ENCODE peak calls at places on chromosome 20, in six cellular contexts. A is HepG2, E is K562, M is H1, Z is GM12878, J is GM12891. K is an unnamed sample.

GRCh38 chr20:25532015-25532751 is 53.1 kb downstream of the NINL start:
- DNase-seq in M (peak), E (peak), Z (no peak), J (no peak), A (peak), K (no peak)

GRCh38 chr20:34084227-34084923 is 27.7 kb downstream of the EIF2S2 start:
- DNase-seq in Z (no peak), J (no peak), E (no peak), M (no peak), A (no peak), K (no peak)

GRCh38 chr20:52991783-52992182 is 19.6 kb downstream of the TSHZ2 start:
- DNase-seq in Z (no peak), E (no peak), M (no peak), A (no peak), J (no peak), K (no peak)

GRCh38 chr20:44001667-44002596 is 87.3 kb downstream of the TOX2 start:
- DNase-seq in A (no peak), M (no peak), E (no peak), Z (peak), J (no peak), K (peak)

GRCh38 chr20:46784450-46785127 is 75.1 kb downstream of the SLC2A10 start:
- DNase-seq in J (no peak), M (no peak), A (peak), E (no peak), Z (no peak), K (no peak)

GRCh38 chr20:45782890-45783289 is 8.8 kb downstream of the WFDC3 start:
- DNase-seq in Z (no peak), J (no peak), E (no peak), M (no peak), A (no peak), K (no peak)

GRCh38 chr20:10040070-10040970 is 5.5 kb downstream of the ANKEF1 start:
- DNase-seq in E (no peak), A (peak), Z (no peak), J (no peak), M (no peak), K (no peak)

GRCh38 chr20:21437816-21438215 is 40.5 kb upstream of the NKX2-4 start:
- DNase-seq in M (no peak), A (no peak), E (no peak), Z (no peak), J (no peak), K (no peak)

GRCh38 chr20:49661560-49662329 is 51.9 kb downstream of the B4GALT5 start:
- DNase-seq in M (no peak), Z (peak), J (no peak), E (no peak), A (peak), K (no peak)

GRCh38 chr20:4925842-4926530 is 75.3 kb downstream of the SLC23A2 start:
- DNase-seq in A (no peak), E (no peak), Z (no peak), J (no peak), M (no peak), K (no peak)

GRCh38 chr20:3784226-3784853 is 2.2 kb downstream of the CENPB start:
- DNase-seq in E (no peak), J (no peak), Z (no peak), M (no peak), A (no peak), K (no peak)

GRCh38 chr20:45874576-45874975 is 6.5 kb upstream of the ZSWIM1 start:
- DNase-seq in J (no peak), E (no peak), A (no peak), Z (no peak), M (no peak), K (no peak)

GRCh38 chr20:20843982-20844381 is 131.5 kb upstream of the RALGAPA2 start:
- DNase-seq in A (no peak), M (no peak), Z (no peak), J (no peak), E (peak), K (no peak)

GRCh38 chr20:39533858-39534257 is 571.7 kb downstream of the DHX35 start:
- DNase-seq in J (no peak), Z (no peak), A (no peak), M (no peak), E (no peak), K (no peak)

GRCh38 chr20:49607568-49607967 is 39.6 kb upstream of the PTGIS start:
- DNase-seq in A (no peak), M (no peak), Z (no peak), E (no peak), J (no peak), K (no peak)

GRCh38 chr20:62055106-62055861 is 10.4 kb downstream of the TAF4 start:
- DNase-seq in Z (no peak), A (no peak), E (no peak), M (no peak), J (no peak), K (no peak)

GRCh38 chr20:54237544-54237943 is 29.7 kb downstream of the PFDN4 start:
- DNase-seq in E (no peak), Z (no peak), M (no peak), J (no peak), A (no peak), K (no peak)

GRCh38 chr20:38426498-38426897 is 8.6 kb downstream of the SNHG17 start:
- DNase-seq in J (no peak), M (no peak), A (no peak), Z (no peak), E (no peak), K (no peak)

GRCh38 chr20:11544029-11544678 is 373.5 kb upstream of the BTBD3 start:
- DNase-seq in Z (peak), M (no peak), E (no peak), J (peak), A (peak), K (no peak)

GRCh38 chr20:53857723-53858236 is 212.6 kb downstream of the BCAS1 start:
- DNase-seq in M (no peak), Z (no peak), J (no peak), A (no peak), E (no peak), K (no peak)

GRCh38 chr20:37276494-37277252 is 12.8 kb upstream of the MANBAL start:
- DNase-seq in A (peak), E (no peak), Z (no peak), J (peak), M (no peak), K (peak)

GRCh38 chr20:41701596-41702350 is 83.6 kb upstream of the CHD6 start:
- DNase-seq in Z (no peak), E (no peak), M (peak), A (no peak), J (no peak), K (no peak)

GRCh38 chr20:13533946-13534345 is 104.8 kb downstream of the TASP1 start:
- DNase-seq in Z (no peak), E (no peak), M (no peak), A (no peak), J (no peak), K (no peak)

GRCh38 chr20:38833857-38834164 is 28.3 kb downstream of the PPP1R16B start:
- DNase-seq in E (no peak), A (no peak), J (no peak), Z (no peak), M (no peak), K (no peak)

GRCh38 chr20:37914672-37915433 is 11.9 kb downstream of the VSTM2L start:
- DNase-seq in J (no peak), A (peak), Z (no peak), M (peak), E (no peak), K (peak)

GRCh38 chr20:11168026-11168425 is 494.2 kb upstream of the JAG1 start:
- DNase-seq in J (no peak), A (no peak), Z (no peak), E (no peak), M (no peak), K (no peak)

GRCh38 chr20:4195499-4195898 is 180.1 kb upstream of the RNF24 start:
- DNase-seq in A (peak), J (no peak), M (peak), Z (no peak), E (peak), K (no peak)

GRCh38 chr20:47821481-47822100 is 36.3 kb upstream of the SULF2 start:
- DNase-seq in Z (no peak), J (no peak), A (no peak), E (no peak), M (no peak), K (no peak)

GRCh38 chr20:10647471-10647870 is 26.3 kb downstream of the JAG1 start:
- DNase-seq in E (peak), J (peak), A (peak), M (no peak), Z (no peak), K (no peak)

GRCh38 chr20:25706793-25707192 is 10.1 kb upstream of the ZNF337 start:
- DNase-seq in Z (no peak), A (no peak), M (no peak), J (no peak), E (no peak), K (no peak)

GRCh38 chr20:56359212-56360132 is 698 bp downstream of the FAM210B start:
- DNase-seq in A (peak), Z (no peak), M (peak), J (peak), E (no peak), K (no peak)

DNA sequence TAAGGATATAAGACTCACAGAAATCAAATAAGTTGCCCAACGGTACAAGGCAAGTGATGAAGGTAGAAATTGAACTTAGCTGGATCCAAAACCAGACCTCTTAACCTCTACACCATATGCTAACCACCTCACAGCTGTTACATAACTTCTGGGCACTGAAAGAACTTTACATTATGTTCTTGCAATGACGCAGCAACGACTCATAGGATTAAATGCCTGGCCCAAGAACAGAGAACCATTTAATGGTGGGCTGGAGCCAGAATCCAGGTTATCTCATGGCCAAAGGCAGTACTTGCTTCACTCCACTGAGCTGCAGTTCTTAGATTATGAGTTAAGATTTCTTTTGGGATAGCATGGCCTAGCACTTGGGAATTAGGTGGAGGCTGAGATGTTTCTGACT is 4.4 kb downstream of the TRMT6 start:
- DNase-seq in M (no peak), J (no peak), E (no peak), Z (no peak), A (no peak), K (no peak)
- TF ChIP-seq TAF1 in M (no peak), J (no peak), E (no peak), Z (no peak), A (no peak), K (no peak)

GRCh38 chr20:50790651-50791277 is 4.1 kb upstream of the BCAS4 start:
- DNase-seq in Z (peak), A (peak), M (peak), J (peak), E (peak), K (peak)
- TF ChIP-seq POLR2A in Z (peak), A (peak), M (no peak), J (peak), E (peak), K (peak)

GRCh38 chr20:31661625-31662371 is 24.1 kb downstream of the COX4I2 start:
- DNase-seq in A (peak), J (peak), Z (no peak), M (peak), E (peak), K (peak)
- TF ChIP-seq POLR2AphosphoS5 in A (peak), J (no peak), Z (no peak), M (peak), E (no peak), K (peak)

GRCh38 chr20:35615667-35616464 is at the start of gene SPAG4:
- DNase-seq in A (no peak), M (peak), Z (no peak), E (peak), J (peak), K (no peak)
- TF ChIP-seq TAF1 in A (peak), M (peak), Z (peak), E (peak), J (no peak), K (no peak)